ENCODE peak calls at places on chromosome 16, in seven cellular contexts. C is tibial artery, I is psoas muscle, J is esophagus muscularis mucosa, W is ovary, F is MM.1S, A is mucosa of descending colon. M is an unnamed sample. For H3K4me1, the result is how much of the 10 kb centered on the place peaks cover.

GRCh38 chr16:47058295-47059086 is 85.0 kb upstream of the DNAJA2 start:
- DNase-seq in C (peak), I (no peak), J (no peak), W (no peak), F (no peak), A (no peak), M (no peak)

GRCh38 chr16:69241911-69242310 is 54.9 kb downstream of the SNTB2 start:
- DNase-seq in C (no peak), I (no peak), J (no peak), W (no peak), F (no peak), A (no peak), M (no peak)

GRCh38 chr16:1174477-1175357 is 21.8 kb downstream of the CACNA1H start:
- DNase-seq in C (no peak), I (no peak), J (no peak), W (no peak), F (no peak), A (no peak), M (peak)

GRCh38 chr16:278863-279366 is 1.5 kb upstream of the ARHGDIG start:
- DNase-seq in C (no peak), I (no peak), J (no peak), W (no peak), F (no peak), A (no peak), M (peak)

GRCh38 chr16:84228321-84228838 is 11.4 kb downstream of the KCNG4 start:
- DNase-seq in C (peak), I (peak), J (peak), W (peak), F (no peak), A (peak), M (peak)

GRCh38 chr16:73042807-73043206 is 5.1 kb downstream of the ZFHX3 start:
- DNase-seq in C (no peak), I (no peak), J (no peak), W (no peak), F (no peak), A (no peak), M (no peak)

GRCh38 chr16:67936124-67936875 is at the start of gene PSMB10:
- DNase-seq in C (no peak), I (peak), J (no peak), W (peak), F (no peak), A (peak), M (peak)

GRCh38 chr16:81816793-81817210 is 37.7 kb downstream of the PLCG2 start:
- DNase-seq in C (no peak), I (no peak), J (no peak), W (no peak), F (peak), A (no peak), M (no peak)

GRCh38 chr16:17166095-17166494 is 304.7 kb downstream of the XYLT1 start:
- DNase-seq in C (no peak), I (no peak), J (no peak), W (no peak), F (no peak), A (no peak), M (no peak)

GRCh38 chr16:54633943-54634362 is 296.7 kb upstream of the IRX5 start:
- DNase-seq in C (peak), I (no peak), J (no peak), W (no peak), F (peak), A (no peak), M (no peak)

GRCh38 chr16:81318711-81319110 is 3.9 kb downstream of the GAN start:
- DNase-seq in C (no peak), I (no peak), J (no peak), W (no peak), F (no peak), A (no peak), M (no peak)

GRCh38 chr16:29316673-29317237 is 89.8 kb downstream of the NPIPB11 start:
- DNase-seq in C (peak), I (no peak), J (no peak), W (no peak), F (no peak), A (no peak), M (no peak)

GRCh38 chr16:54000361-54000760 is 286.2 kb downstream of the IRX3 start:
- DNase-seq in C (no peak), I (no peak), J (no peak), W (no peak), F (no peak), A (no peak), M (no peak)

GRCh38 chr16:54355251-54355650 is 68.7 kb upstream of the IRX3 start:
- DNase-seq in C (no peak), I (no peak), J (no peak), W (no peak), F (no peak), A (no peak), M (no peak)

GRCh38 chr16:73966851-73967250 is 329.8 kb upstream of the PSMD7 start:
- DNase-seq in C (no peak), I (no peak), J (no peak), W (no peak), F (no peak), A (no peak), M (no peak)

GRCh38 chr16:2151188-2152091 is 3.0 kb downstream of the RAB26 start:
- DNase-seq in C (no peak), I (no peak), J (no peak), W (no peak), F (no peak), A (peak), M (no peak)

GRCh38 chr16:741986-742629 is 1.3 kb upstream of the CIAO3 start:
- DNase-seq in C (no peak), I (no peak), J (no peak), W (no peak), F (no peak), A (no peak), M (no peak)

GRCh38 chr16:5633845-5634440 is 536.3 kb upstream of the EEF2KMT start:
- DNase-seq in C (no peak), I (no peak), J (no peak), W (no peak), F (peak), A (no peak), M (no peak)

GRCh38 chr16:51670527-51670926 is 519.5 kb upstream of the SALL1 start:
- DNase-seq in C (no peak), I (no peak), J (no peak), W (no peak), F (no peak), A (no peak), M (no peak)

GRCh38 chr16:83903739-83904138 is 4.8 kb downstream of the MLYCD start:
- DNase-seq in C (no peak), I (peak), J (no peak), W (peak), F (no peak), A (no peak), M (no peak)

GRCh38 chr16:88299751-88300462 is 82.9 kb upstream of the ZNF469 start:
- DNase-seq in C (no peak), I (no peak), J (no peak), W (no peak), F (no peak), A (peak), M (no peak)

GRCh38 chr16:8935989-8936388 is 27.7 kb downstream of the USP7 start:
- DNase-seq in C (no peak), I (no peak), J (no peak), W (no peak), F (no peak), A (no peak), M (no peak)

GRCh38 chr16:77897038-77897437 is 108.7 kb downstream of the VAT1L start:
- DNase-seq in C (no peak), I (no peak), J (no peak), W (no peak), F (no peak), A (no peak), M (no peak)

GRCh38 chr16:72787519-72788268 is 260.2 kb downstream of the ZFHX3 start:
- DNase-seq in C (peak), I (peak), J (peak), W (peak), F (peak), A (peak), M (no peak)

GRCh38 chr16:53945996-53946395 is 242.0 kb downstream of the FTO start:
- DNase-seq in C (no peak), I (no peak), J (no peak), W (no peak), F (no peak), A (no peak), M (no peak)

GRCh38 chr16:50282010-50282538 is 15.7 kb downstream of the ADCY7 start:
- DNase-seq in C (peak), I (peak), J (no peak), W (no peak), F (peak), A (peak), M (peak)

GRCh38 chr16:76639685-76640289 is 362.6 kb downstream of the CNTNAP4 start:
- DNase-seq in C (no peak), I (no peak), J (no peak), W (no peak), F (no peak), A (no peak), M (peak)

GRCh38 chr16:88503374-88503770 is 50.3 kb downstream of the ZFPM1 start:
- DNase-seq in C (no peak), I (no peak), J (no peak), W (no peak), F (no peak), A (no peak), M (peak)

GRCh38 chr16:89920723-89921122 is 2.1 kb downstream of the MC1R start:
- DNase-seq in C (no peak), I (no peak), J (no peak), W (no peak), F (no peak), A (peak), M (no peak)

GRCh38 chr16:49890876-49891275 is 35.0 kb upstream of the ZNF423 start:
- DNase-seq in C (no peak), I (no peak), J (no peak), W (no peak), F (no peak), A (no peak), M (peak)

GRCh38 chr16:72312862-72313261 is 140.9 kb upstream of the PMFBP1 start:
- DNase-seq in C (no peak), I (no peak), J (no peak), W (no peak), F (no peak), A (no peak), M (no peak)

GRCh38 chr16:77273-77806 is 685 bp upstream of the MPG start:
- DNase-seq in C (peak), I (peak), J (no peak), W (peak), F (peak), A (peak), M (no peak)

GRCh38 chr16:55488306-55488705 is 9.3 kb downstream of the MMP2 start:
- DNase-seq in C (peak), I (no peak), J (no peak), W (no peak), F (no peak), A (no peak), M (no peak)

GRCh38 chr16:31190061-31190460 is 10.1 kb downstream of the FUS start:
- DNase-seq in C (no peak), I (no peak), J (no peak), W (no peak), F (no peak), A (no peak), M (no peak)

GRCh38 chr16:19479302-19479721 is 42.6 kb downstream of the GDE1 start:
- DNase-seq in C (no peak), I (no peak), J (no peak), W (no peak), F (no peak), A (no peak), M (no peak)

DNA sequence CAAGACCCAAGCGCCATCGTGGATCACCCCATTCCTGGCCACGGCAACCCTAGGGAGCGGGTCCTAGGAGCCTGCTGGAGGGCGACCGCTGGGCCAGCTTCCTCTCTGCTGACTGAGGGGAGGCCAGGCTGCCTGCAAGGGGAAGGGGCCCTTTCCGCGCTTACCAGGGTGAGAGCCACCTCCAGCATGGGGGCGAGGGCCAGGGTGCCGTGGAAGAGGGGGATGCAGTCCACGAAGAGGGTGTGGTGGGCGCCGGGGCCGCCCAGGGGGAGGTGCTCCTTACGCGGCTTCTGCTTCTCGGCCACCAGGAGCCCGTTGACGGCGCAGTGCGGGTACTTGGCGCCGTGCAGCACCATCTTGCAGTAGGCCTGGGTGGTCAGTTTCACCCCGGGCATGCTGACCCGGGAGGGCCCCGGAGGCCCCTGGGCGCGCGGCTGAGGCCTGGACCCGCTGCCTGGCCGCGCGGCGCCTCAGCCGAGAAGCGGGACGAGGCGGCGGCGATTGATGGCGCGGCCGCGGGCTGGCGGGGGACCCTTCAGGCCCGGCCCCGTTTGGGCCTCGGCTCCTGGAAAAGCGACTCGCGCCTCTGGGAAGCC is 345 bp downstream of the EMC8 start:
- DNase-seq in C (no peak), I (no peak), J (no peak), W (no peak), F (no peak), A (peak), M (peak)
- TF ChIP-seq CTCF in C (no peak), I (no peak), J (no peak), W (no peak), F (no peak), A (no peak), M (no peak)

DNA sequence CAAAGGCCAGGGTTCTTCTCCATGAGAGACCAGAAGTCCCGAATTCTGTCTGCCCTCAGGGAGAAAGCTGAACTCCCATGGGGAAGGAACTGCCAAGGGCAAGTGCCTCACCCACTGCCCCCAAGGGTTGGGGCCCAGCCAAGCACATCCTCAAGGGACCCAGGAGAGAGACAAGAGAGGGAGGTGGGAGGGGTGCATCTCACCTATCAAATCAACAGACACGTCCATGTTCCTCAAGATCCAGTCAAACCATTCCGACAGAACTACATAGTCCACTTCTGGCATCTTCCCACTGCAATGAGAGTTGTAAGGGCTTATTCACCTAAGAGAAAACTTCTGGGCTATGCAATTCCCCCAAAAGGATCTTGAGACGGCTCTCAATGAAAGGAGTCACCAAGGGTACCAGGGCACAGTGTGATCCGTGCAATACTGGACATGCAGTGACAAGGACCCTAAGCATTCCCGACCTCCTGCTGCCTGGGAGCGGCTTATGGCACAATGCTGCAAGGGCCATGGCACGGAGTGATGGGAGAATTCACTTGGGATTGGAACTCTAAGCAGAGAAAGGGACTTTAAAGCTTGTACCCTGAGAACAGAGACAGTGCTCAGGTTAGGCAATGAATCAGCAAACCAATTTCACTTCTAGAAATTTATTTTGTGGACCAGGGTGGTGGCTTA is 32.2 kb downstream of the TK2 start:
- DNase-seq in C (no peak), I (no peak), J (no peak), W (peak), F (no peak), A (no peak), M (peak)
- H3K4me3 ChIP-seq in C (no peak), I (peak), J (peak), W (no peak), F (peak), A (no peak), M (no peak)

GRCh38 chr16:75113541-75114121 is 2.9 kb downstream of the LDHD start:
- DNase-seq in C (peak), I (no peak), J (no peak), W (no peak), F (no peak), A (peak), M (peak)
- H3K4me1 ChIP-seq in C (half or more), I (half or more), J (half or more), W (under half), F (under half), A (under half), M (under half)

DNA sequence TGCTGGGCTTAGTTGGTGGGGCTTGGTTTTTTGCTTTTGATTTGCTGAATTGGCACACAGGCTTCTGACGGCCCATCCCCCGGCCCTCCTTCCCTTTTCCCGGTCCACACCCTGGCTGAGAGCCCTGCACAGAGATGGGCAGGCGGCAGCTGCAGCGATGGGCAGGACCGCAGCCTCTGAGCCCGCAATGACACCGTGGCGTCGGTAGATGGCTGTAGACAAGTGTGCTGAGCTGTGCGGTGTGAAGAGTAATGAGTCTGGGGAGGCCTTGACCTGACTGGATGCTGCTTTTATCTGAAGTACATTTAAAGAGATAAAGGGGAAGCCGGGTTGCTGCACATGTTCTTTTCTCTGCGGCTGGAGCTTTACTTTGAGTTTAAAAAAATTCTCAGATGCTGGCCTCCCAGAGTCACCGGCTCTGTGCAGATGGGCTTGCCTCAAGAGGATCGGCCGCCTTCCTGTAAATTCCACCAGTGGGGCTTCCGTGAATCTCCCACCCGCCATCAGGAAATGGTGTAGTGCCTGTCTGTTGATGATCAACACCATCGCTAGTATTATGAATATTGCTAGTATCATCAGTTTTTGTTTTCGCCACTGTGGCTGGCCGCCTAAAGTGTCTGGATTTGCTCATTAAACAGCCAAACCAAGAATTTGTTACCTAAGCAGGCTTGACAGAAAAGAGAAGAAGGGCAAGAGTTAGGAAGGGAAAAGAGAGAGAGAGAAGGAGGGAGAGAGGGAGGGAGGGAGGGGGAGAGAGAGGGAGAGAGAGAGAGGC is 245.6 kb upstream of the RBFOX1 start:
- DNase-seq in C (no peak), I (peak), J (no peak), W (no peak), F (no peak), A (no peak), M (peak)
- TF ChIP-seq CTCF in C (no peak), I (peak), J (no peak), W (no peak), F (no peak), A (no peak), M (no peak)

GRCh38 chr16:57462209-57462977 is at the start of gene POLR2C:
- DNase-seq in C (peak), I (peak), J (peak), W (peak), F (peak), A (peak), M (peak)

GRCh38 chr16:57468346-57468745 is 5.9 kb downstream of the POLR2C start:
- DNase-seq in C (no peak), I (no peak), J (no peak), W (no peak), F (no peak), A (no peak), M (no peak)

GRCh38 chr16:57464523-57464922 is 2.0 kb downstream of the POLR2C start:
- DNase-seq in C (no peak), I (no peak), J (no peak), W (no peak), F (no peak), A (no peak), M (no peak)

DNA sequence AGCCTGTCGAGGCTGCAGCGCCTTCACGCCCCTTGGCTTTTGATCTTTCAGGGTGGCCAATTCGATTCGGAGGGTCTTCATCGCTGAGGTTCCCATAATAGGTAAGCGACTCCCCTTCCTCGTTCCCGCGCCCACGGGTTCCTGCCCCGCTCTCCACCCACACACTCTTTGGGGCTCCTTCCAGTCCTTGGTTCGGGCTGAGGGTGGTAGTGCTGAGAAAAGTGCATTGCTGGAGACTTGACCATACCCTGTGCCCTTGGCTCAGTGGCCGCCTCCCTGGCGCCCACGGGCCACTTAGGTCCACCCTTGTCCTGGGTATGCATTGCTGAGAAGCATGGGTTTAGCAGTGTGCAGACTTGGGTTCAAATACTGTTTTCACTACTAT is 491 bp downstream of the POLR2C start:
- DNase-seq in C (no peak), I (no peak), J (no peak), W (no peak), F (no peak), A (no peak), M (no peak)
- H3K4me3 ChIP-seq in C (peak), I (peak), J (peak), W (peak), F (peak), A (peak), M (peak)

DNA sequence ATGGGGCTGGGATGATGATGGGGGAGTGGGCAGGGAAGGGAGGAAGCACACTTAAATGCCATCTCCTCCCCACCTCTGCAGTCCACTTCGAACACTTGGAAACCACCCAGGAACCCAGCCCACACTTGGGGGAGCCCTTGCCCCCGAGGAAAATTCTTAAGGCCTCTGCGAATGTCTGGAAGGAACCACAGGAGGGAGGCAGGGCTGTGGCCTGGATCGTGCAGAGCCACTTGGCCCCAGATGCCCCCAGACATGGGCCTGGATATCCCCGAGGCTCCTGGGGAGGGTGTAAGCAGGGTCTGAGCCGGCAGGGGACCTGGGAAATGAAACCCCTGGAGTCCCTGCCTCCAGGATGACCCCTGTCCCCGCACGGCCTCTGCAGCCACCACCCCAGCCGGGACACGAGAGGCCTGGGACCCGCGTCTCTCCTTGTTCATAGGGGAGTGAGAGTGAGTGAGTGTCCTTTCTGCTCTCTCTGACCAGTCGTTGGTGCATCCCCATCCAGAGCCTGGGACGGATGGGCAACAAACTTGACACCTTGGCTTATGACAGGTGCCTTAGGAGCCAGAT is 11.8 kb upstream of the MTSS2 start:
- DNase-seq in C (peak), I (no peak), J (no peak), W (no peak), F (no peak), A (no peak), M (no peak)
- H3K4me1 ChIP-seq in C (half or more), I (half or more), J (half or more), W (under half), F (under half), A (under half), M (under half)

M was measured in pancreas.